ENCODE peak calls at places on chromosomes 13 and 19, in six cellular contexts. H is cardiac muscle cell, K is transverse colon, Z is kidney, O is Peyer's patch, J is psoas muscle. M is an unnamed sample.

GRCh38 chr13:20099319-20099718 is 61.5 kb downstream of the GJA3 start:
- DNase-seq in H (no peak), K (no peak), Z (no peak), O (peak; percentile 18), J (no peak), M (no peak)

GRCh38 chr19:3852614-3853254 is 16.1 kb downstream of the ZFR2 start:
- DNase-seq in H (peak; percentile 84), K (peak; percentile 54), Z (no peak), O (peak; percentile 76), J (no peak), M (no peak)

GRCh38 chr13:80577951-80578670 is 237.2 kb upstream of the SPRY2 start:
- DNase-seq in H (no peak), K (no peak), Z (no peak), O (no peak), J (no peak), M (no peak)

GRCh38 chr13:85896516-85897450 is 97.6 kb upstream of the SLITRK6 start:
- DNase-seq in H (no peak), K (no peak), Z (no peak), O (no peak), J (no peak), M (no peak)

GRCh38 chr19:42370068-42370520 is 20.0 kb downstream of the CNFN start:
- DNase-seq in H (no peak), K (no peak), Z (no peak), O (no peak), J (no peak), M (no peak)

GRCh38 chr19:2188708-2189385 is 25.1 kb downstream of the DOT1L start:
- DNase-seq in H (no peak), K (no peak), Z (no peak), O (no peak), J (no peak), M (no peak)

GRCh38 chr13:30702006-30702405 is 33.3 kb upstream of the ALOX5AP start:
- DNase-seq in H (no peak), K (no peak), Z (no peak), O (no peak), J (no peak), M (no peak)

GRCh38 chr13:51246411-51247298 is 24.5 kb downstream of the FAM124A start:
- DNase-seq in H (no peak), K (peak; percentile 14), Z (peak; percentile 76), O (no peak), J (no peak), M (no peak)

GRCh38 chr19:19040417-19040816 is 7.0 kb downstream of the ARMC6 start:
- DNase-seq in H (peak; percentile 96), K (peak; percentile 35), Z (no peak), O (peak; percentile 61), J (peak; percentile 78), M (peak; percentile 81)

GRCh38 chr13:39106216-39106995 is 68.2 kb downstream of the NHLRC3 start:
- DNase-seq in H (no peak), K (peak; percentile 8), Z (no peak), O (no peak), J (no peak), M (no peak)

GRCh38 chr19:49114630-49115363 is 627 bp downstream of the LIN7B start:
- DNase-seq in H (peak; percentile 69), K (peak; percentile 66), Z (peak; percentile 90), O (peak; percentile 81), J (peak; percentile 83), M (peak; percentile 74)

GRCh38 chr13:41145136-41145908 is 12.7 kb upstream of the KBTBD6 start:
- DNase-seq in H (peak; percentile 27), K (no peak), Z (no peak), O (no peak), J (no peak), M (no peak)

GRCh38 chr19:280541-281007 is 10.6 kb downstream of the PLPP2 start:
- DNase-seq in H (no peak), K (no peak), Z (no peak), O (no peak), J (peak; percentile 21), M (peak; percentile 30)

GRCh38 chr13:46367622-46368327 is 19.3 kb downstream of the RUBCNL start:
- DNase-seq in H (peak; percentile 33), K (no peak), Z (no peak), O (no peak), J (no peak), M (no peak)

GRCh38 chr13:34523401-34523800 is 418.7 kb upstream of the NBEA start:
- DNase-seq in H (no peak), K (no peak), Z (no peak), O (no peak), J (no peak), M (no peak)

GRCh38 chr19:6739884-6740588 is 556 bp downstream of the TRIP10 start:
- DNase-seq in H (no peak), K (peak; percentile 54), Z (no peak), O (peak; percentile 65), J (peak; percentile 91), M (no peak)

GRCh38 chr13:30895773-30896172 is 10.3 kb upstream of the MEDAG start:
- DNase-seq in H (peak; percentile 95), K (no peak), Z (peak; percentile 83), O (no peak), J (peak; percentile 87), M (peak; percentile 87)

GRCh38 chr13:28636677-28637317 is 22.1 kb upstream of the POMP start:
- DNase-seq in H (peak; percentile 80), K (peak; percentile 65), Z (no peak), O (peak; percentile 85), J (no peak), M (peak; percentile 76)

GRCh38 chr19:28523619-28524018 is 689.3 kb downstream of the UQCRFS1 start:
- DNase-seq in H (no peak), K (no peak), Z (no peak), O (no peak), J (no peak), M (no peak)

GRCh38 chr13:28559636-28560259 is 64.8 kb upstream of the FLT1 start:
- DNase-seq in H (no peak), K (no peak), Z (no peak), O (no peak), J (no peak), M (no peak)

GRCh38 chr13:37023871-37024270 is 23.3 kb downstream of the EXOSC8 start:
- DNase-seq in H (no peak), K (no peak), Z (no peak), O (no peak), J (no peak), M (no peak)

GRCh38 chr19:11404588-11405258 is 14.4 kb downstream of the RGL3 start:
- DNase-seq in H (no peak), K (no peak), Z (no peak), O (no peak), J (no peak), M (no peak)

GRCh38 chr13:24899601-24900000 is 135.6 kb downstream of the RNF17 start:
- DNase-seq in H (no peak), K (no peak), Z (no peak), O (no peak), J (no peak), M (no peak)

GRCh38 chr13:78102121-78102677 is 183.6 kb upstream of the EDNRB start:
- DNase-seq in H (peak; percentile 91), K (peak; percentile 9), Z (no peak), O (no peak), J (peak; percentile 47), M (peak; percentile 71)

GRCh38 chr19:45976180-45976579 is 2.5 kb upstream of the NOVA2 start:
- DNase-seq in H (peak; percentile 36), K (no peak), Z (no peak), O (no peak), J (no peak), M (no peak)

GRCh38 chr13:113584205-113584869 is at the start of gene TFDP1:
- DNase-seq in H (peak; percentile 86), K (peak; percentile 79), Z (peak; percentile 88), O (peak; percentile 84), J (peak; percentile 79), M (peak; percentile 61)

DNA sequence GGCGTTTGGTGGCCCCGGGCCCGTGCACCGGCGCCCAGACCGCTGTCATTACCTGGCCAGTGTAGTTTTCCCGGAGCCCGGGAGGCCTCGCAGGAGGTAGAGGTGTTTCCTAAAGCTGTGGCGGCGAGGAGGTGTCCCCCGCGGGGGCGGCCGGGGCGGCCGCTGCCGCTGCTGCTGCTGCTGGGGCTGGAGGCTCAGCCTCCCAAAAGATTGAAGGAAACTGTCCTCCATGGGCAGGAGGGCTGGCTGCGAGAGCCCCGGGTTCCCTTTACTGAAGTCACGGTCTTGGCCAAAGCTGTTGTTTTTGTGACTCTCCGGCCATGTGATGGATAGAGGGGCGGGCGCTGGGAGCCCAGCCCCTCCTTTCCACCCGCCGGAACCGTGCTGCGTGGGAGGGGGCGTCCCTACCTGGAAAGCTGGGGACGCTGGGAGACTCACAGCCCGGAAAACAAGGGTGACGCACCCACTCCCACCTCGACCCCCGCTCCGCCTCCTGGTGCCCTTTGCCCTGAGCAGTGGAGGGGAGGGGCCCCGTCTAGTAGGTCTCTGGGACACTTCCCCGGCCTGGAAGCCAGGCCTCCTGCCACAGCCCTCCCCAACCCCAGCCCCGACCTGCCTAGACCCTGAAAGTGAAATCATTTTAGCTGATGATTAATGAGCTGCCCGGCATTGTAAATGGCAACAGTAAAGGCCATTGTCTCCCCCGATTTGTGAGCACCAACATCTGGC is at the start of gene N4BP2L1:
- DNase-seq in H (peak; percentile 55), K (peak; percentile 85), Z (peak; percentile 93), O (peak; percentile 94), J (peak; percentile 83), M (peak; percentile 82)
- TF ChIP-seq CTCF in H (no peak), K (no peak), Z (no peak), O (no peak), J (no peak), M (no peak)

DNA sequence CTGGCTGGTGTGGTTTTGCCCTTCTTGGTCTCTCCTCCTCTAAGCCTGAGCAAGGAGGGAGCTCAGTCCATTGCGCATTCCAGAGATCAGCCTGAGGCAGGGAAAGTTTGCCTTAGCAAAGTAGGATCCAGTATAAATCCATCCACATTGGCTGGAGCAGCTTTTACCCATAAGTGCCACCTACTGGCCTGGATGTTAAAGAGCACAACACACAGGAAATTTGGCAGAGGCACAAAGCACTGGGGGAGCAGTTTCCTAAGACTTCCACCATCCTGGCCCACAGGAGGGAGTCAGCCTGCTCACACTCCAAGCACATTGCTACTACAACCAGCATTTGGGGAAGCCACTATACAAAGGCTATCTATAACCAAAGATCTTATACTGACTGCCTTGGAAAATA is 1124.2 kb downstream of the SLITRK1 start:
- DNase-seq in H (peak; percentile 37), K (no peak), Z (no peak), O (no peak), J (no peak), M (no peak)
- TF ChIP-seq CTCF in H (peak; percentile 32), K (no peak), Z (peak; percentile 15), O (no peak), J (no peak), M (no peak)

DNA sequence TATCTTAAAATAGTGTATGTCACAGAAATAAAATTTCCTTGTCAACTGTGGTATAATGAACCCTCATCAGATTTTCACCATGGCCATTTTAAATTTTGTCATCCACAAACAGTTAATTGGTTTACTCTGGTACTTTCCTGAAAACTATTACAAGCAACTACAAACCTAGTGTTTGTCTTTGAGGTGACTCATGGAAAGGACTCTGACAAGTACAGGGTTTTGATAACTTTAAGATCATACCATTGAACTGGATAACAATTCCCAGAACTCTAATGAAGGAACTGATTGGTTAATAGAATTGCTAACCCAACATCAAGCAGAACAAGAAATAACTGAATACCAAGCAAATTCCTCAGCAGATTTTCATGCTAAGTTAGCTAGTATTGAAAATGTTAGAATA is 237.7 kb upstream of the IPO5 start:
- DNase-seq in H (peak; percentile 20), K (no peak), Z (no peak), O (no peak), J (no peak), M (no peak)
- TF ChIP-seq CTCF in H (no peak), K (no peak), Z (no peak), O (no peak), J (no peak), M (no peak)

GRCh38 chr13:65342938-65343337 is 1887.2 kb downstream of the PCDH9 start:
- DNase-seq in H (peak; percentile 21), K (no peak), Z (no peak), O (no peak), J (no peak), M (no peak)

GRCh38 chr13:65347420-65348030 is 1882.6 kb downstream of the PCDH9 start:
- DNase-seq in H (no peak), K (no peak), Z (no peak), O (no peak), J (no peak), M (no peak)
- TF ChIP-seq CTCF in H (no peak), K (no peak), Z (no peak), O (no peak), J (no peak), M (no peak)